ENCODE peak calls at places on chromosomes 6 and 20, in five cellular contexts. W is tibial nerve, E is transverse colon, Q is adrenal gland, L is uterus. K is an unnamed sample.

GRCh38 chr6:155248021-155249001 is 15.5 kb upstream of the CLDN20 start:
- DNase-seq in W (peak), E (peak), Q (peak), L (peak), K (peak)

GRCh38 chr6:108655840-108656650 is 95.3 kb downstream of the FOXO3 start:
- DNase-seq in W (peak), E (no peak), Q (no peak), L (peak), K (no peak)

GRCh38 chr6:48074368-48074767 is 36.6 kb downstream of the PTCHD4 start:
- DNase-seq in W (no peak), E (no peak), Q (no peak), L (no peak), K (no peak)

GRCh38 chr20:36214684-36215256 is 21.5 kb upstream of the AAR2 start:
- DNase-seq in W (no peak), E (no peak), Q (no peak), L (no peak), K (no peak)

GRCh38 chr6:44073612-44074382 is 53.5 kb downstream of the MRPL14 start:
- DNase-seq in W (no peak), E (no peak), Q (no peak), L (no peak), K (no peak)

GRCh38 chr20:44324343-44324742 is 12.5 kb upstream of the R3HDML start:
- DNase-seq in W (no peak), E (peak), Q (no peak), L (no peak), K (no peak)

GRCh38 chr20:57941121-57941522 is 231.3 kb upstream of the PMEPA1 start:
- DNase-seq in W (no peak), E (peak), Q (no peak), L (peak), K (no peak)

GRCh38 chr6:107414246-107414645 is 45.1 kb downstream of the PDSS2 start:
- DNase-seq in W (no peak), E (no peak), Q (no peak), L (no peak), K (no peak)

GRCh38 chr20:46004813-46005505 is 3.7 kb upstream of the MMP9 start:
- DNase-seq in W (peak), E (peak), Q (peak), L (no peak), K (no peak)

GRCh38 chr6:16909599-16910360 is 148.5 kb upstream of the ATXN1 start:
- DNase-seq in W (no peak), E (no peak), Q (no peak), L (no peak), K (no peak)

GRCh38 chr6:3250278-3250677 is 8.5 kb upstream of the PSMG4 start:
- DNase-seq in W (no peak), E (no peak), Q (no peak), L (peak), K (no peak)

GRCh38 chr20:23361108-23361650 is 803 bp upstream of the GZF1 start:
- DNase-seq in W (peak), E (no peak), Q (peak), L (no peak), K (no peak)

DNA sequence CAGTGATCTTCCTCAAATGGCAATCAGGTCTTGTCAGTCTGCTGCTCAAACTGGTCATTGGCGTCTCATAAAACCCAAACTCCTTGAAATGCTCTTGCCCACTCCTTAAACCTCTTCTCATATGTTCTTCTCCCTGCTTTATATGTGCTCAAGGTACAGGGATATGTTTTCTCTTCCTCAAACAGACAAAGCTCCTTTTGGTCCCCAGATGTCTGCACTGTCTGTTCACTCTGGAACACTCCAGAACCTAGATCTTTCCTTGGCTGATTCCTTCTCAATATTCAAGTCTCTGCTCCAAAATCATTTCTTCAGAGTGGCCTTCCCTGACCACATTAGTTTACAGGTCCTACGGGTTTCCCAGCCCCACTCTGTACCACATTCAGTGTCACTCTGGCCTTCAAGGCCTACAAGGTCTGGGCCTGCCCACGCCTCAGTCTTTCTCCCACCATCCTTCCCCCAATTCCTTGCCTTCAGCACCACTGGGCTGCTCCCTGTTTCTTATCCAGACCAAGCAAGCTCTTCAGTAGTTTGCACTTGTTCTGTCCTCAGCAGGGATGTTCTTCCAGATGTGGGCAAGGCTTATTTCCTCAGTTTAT is 9.0 kb downstream of the THEMIS start:
- DNase-seq in W (no peak), E (no peak), Q (no peak), L (no peak), K (no peak)
- TF ChIP-seq POLR2A in W (no peak), E (no peak), Q (no peak), L (no peak), K (no peak)

GRCh38 chr6:148747493-148748160 is 797 bp downstream of the UST start:
- DNase-seq in W (peak), E (peak), Q (peak), L (peak), K (peak)

GRCh38 chr6:148745926-148746325 is 904 bp upstream of the UST start:
- DNase-seq in W (no peak), E (no peak), Q (no peak), L (no peak), K (no peak)

GRCh38 chr6:148743476-148743875 is 3.4 kb upstream of the UST start:
- DNase-seq in W (no peak), E (no peak), Q (peak), L (no peak), K (no peak)

GRCh38 chr6:148747145-148747492 is 289 bp downstream of the UST start:
- DNase-seq in W (peak), E (peak), Q (peak), L (peak), K (peak)

DNA sequence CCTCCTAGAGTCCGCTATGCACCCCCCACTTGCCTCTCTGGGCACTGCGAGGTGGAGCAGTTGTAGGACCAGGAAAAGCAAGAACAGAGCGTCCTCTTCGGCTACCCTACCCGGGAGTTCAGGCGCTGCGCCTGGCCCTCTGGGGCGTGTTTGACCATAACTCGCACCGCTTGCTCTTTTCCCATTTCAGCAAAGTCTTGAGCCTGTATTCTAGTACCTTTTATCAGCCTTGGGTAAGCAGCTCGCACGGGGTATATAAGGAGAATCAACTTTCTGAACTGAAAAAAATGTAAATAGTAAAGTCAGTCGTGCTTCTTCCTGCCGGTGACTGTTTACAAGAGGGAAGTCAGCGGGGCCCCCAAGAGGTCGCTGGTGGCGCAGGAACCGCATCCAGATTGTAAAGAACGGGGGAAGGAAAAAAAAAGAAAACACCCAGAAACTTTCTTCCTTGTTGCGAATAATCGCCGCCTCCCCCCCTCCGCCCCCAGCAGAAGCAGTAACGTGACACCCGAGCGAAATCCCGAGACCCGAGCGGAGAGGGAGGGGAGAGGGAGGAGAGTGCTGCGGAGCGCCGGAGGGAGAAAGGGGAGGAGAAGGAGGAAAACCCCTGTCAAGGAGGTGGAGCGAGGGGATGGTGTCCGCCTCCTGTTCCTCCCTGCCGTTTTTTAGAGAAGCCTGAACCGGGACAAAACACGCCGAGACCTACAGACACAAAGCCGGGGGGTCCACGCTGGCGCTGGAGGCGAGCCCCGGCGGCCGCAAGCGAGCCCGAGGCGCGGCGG is at the start of gene UST:
- DNase-seq in W (peak), E (peak), Q (peak), L (peak), K (peak)
- TF ChIP-seq POLR2A in W (peak), E (peak), Q (peak), L (peak), K (peak)

GRCh38 chr6:35016417-35017221 is 124.5 kb downstream of the TCP11 start:
- DNase-seq in W (peak), E (no peak), Q (peak), L (peak), K (peak)

GRCh38 chr6:35019171-35019570 is 122.0 kb downstream of the TCP11 start:
- DNase-seq in W (no peak), E (no peak), Q (no peak), L (no peak), K (no peak)

GRCh38 chr6:35018184-35018523 is 123.0 kb downstream of the TCP11 start:
- DNase-seq in W (no peak), E (no peak), Q (no peak), L (no peak), K (no peak)

GRCh38 chr6:35018746-35019145 is 122.4 kb downstream of the TCP11 start:
- DNase-seq in W (no peak), E (no peak), Q (no peak), L (no peak), K (no peak)

GRCh38 chr6:35017461-35018183 is 123.5 kb downstream of the TCP11 start:
- DNase-seq in W (peak), E (peak), Q (peak), L (peak), K (peak)
- TF ChIP-seq POLR2A in W (peak), E (no peak), Q (no peak), L (no peak), K (no peak)

GRCh38 chr6:158472453-158472852 is 87.4 kb upstream of the TMEM181 start:
- DNase-seq in W (no peak), E (no peak), Q (no peak), L (no peak), K (no peak)

GRCh38 chr6:158475344-158476302 is 84.3 kb upstream of the TMEM181 start:
- DNase-seq in W (peak), E (peak), Q (no peak), L (peak), K (no peak)

GRCh38 chr6:158476389-158476788 is 83.5 kb upstream of the TMEM181 start:
- DNase-seq in W (no peak), E (no peak), Q (no peak), L (no peak), K (no peak)

GRCh38 chr6:158471339-158471738 is 88.6 kb upstream of the TMEM181 start:
- DNase-seq in W (no peak), E (no peak), Q (no peak), L (no peak), K (no peak)

GRCh38 chr6:158474961-158475343 is 84.9 kb upstream of the TMEM181 start:
- DNase-seq in W (no peak), E (no peak), Q (no peak), L (no peak), K (no peak)
- TF ChIP-seq POLR2A in W (no peak), E (no peak), Q (no peak), L (no peak), K (no peak)

GRCh38 chr6:111782887-111783286 is 90.4 kb downstream of the FYN start:
- DNase-seq in W (no peak), E (no peak), Q (no peak), L (no peak), K (no peak)

GRCh38 chr6:111781055-111781708 is 92.1 kb downstream of the FYN start:
- DNase-seq in W (no peak), E (no peak), Q (no peak), L (no peak), K (peak)

GRCh38 chr6:111788779-111789276 is 84.4 kb downstream of the FYN start:
- DNase-seq in W (no peak), E (no peak), Q (no peak), L (no peak), K (no peak)

GRCh38 chr6:111782161-111782809 is 91.0 kb downstream of the FYN start:
- DNase-seq in W (no peak), E (no peak), Q (no peak), L (no peak), K (no peak)

GRCh38 chr6:111784423-111784822 is 88.8 kb downstream of the FYN start:
- DNase-seq in W (no peak), E (no peak), Q (no peak), L (no peak), K (no peak)
- TF ChIP-seq POLR2A in W (no peak), E (no peak), Q (no peak), L (no peak), K (no peak)

GRCh38 chr20:10306440-10307358 is 88.1 kb downstream of the SNAP25 start:
- DNase-seq in W (no peak), E (no peak), Q (no peak), L (no peak), K (no peak)
- TF ChIP-seq POLR2A in W (no peak), E (no peak), Q (no peak), L (no peak), K (no peak)